ENCODE peak calls at places on chromosomes 5 and 9, in four cellular contexts. One of them, this sample, is unnamed.

GRCh38 chr9:97365634-97366033 is 46.3 kb upstream of the TDRD7 start:
- DNase-seq in activated CD4-positive, alpha-beta T cell treated with anti-CD3 and anti-CD28 coated beads, Interleukin-2, amount 50 U/mL, for 24 hours: no peak
- DNase-seq in occipital lobe: no peak
- DNase-seq in M059J: no peak
- DNase-seq in this sample: no peak

GRCh38 chr5:149888280-149888679 is 56.3 kb downstream of the PDE6A start:
- DNase-seq in M059J: no peak
- DNase-seq in occipital lobe: no peak
- DNase-seq in activated CD4-positive, alpha-beta T cell treated with anti-CD3 and anti-CD28 coated beads, Interleukin-2, amount 50 U/mL, for 24 hours: no peak
- DNase-seq in this sample: no peak

GRCh38 chr9:104118916-104119315 is 24.8 kb downstream of the SMC2 start:
- DNase-seq in activated CD4-positive, alpha-beta T cell treated with anti-CD3 and anti-CD28 coated beads, Interleukin-2, amount 50 U/mL, for 24 hours: no peak
- DNase-seq in occipital lobe: no peak
- DNase-seq in M059J: no peak
- DNase-seq in this sample: no peak

GRCh38 chr9:133563286-133564213 is 29.0 kb downstream of the ADAMTSL2 start:
- DNase-seq in M059J: no peak
- DNase-seq in activated CD4-positive, alpha-beta T cell treated with anti-CD3 and anti-CD28 coated beads, Interleukin-2, amount 50 U/mL, for 24 hours: no peak
- DNase-seq in occipital lobe: no peak
- DNase-seq in this sample: no peak

GRCh38 chr5:159820692-159821091 is 95.6 kb upstream of the ADRA1B start:
- DNase-seq in M059J: no peak
- DNase-seq in occipital lobe: no peak
- DNase-seq in activated CD4-positive, alpha-beta T cell treated with anti-CD3 and anti-CD28 coated beads, Interleukin-2, amount 50 U/mL, for 24 hours: no peak
- DNase-seq in this sample: no peak

GRCh38 chr9:79962150-79962549 is 390.4 kb downstream of the TLE4 start:
- DNase-seq in occipital lobe: no peak
- DNase-seq in M059J: no peak
- DNase-seq in activated CD4-positive, alpha-beta T cell treated with anti-CD3 and anti-CD28 coated beads, Interleukin-2, amount 50 U/mL, for 24 hours: no peak
- DNase-seq in this sample: no peak

GRCh38 chr9:127122176-127123151 is at the start of gene ANGPTL2:
- DNase-seq in M059J: peak
- DNase-seq in occipital lobe: peak
- DNase-seq in activated CD4-positive, alpha-beta T cell treated with anti-CD3 and anti-CD28 coated beads, Interleukin-2, amount 50 U/mL, for 24 hours: no peak
- DNase-seq in this sample: peak

GRCh38 chr5:143495823-143496275 is 92.4 kb upstream of the NR3C1 start:
- DNase-seq in M059J: peak
- DNase-seq in activated CD4-positive, alpha-beta T cell treated with anti-CD3 and anti-CD28 coated beads, Interleukin-2, amount 50 U/mL, for 24 hours: no peak
- DNase-seq in occipital lobe: no peak
- DNase-seq in this sample: no peak

GRCh38 chr5:40428129-40428528 is 251.6 kb upstream of the PTGER4 start:
- DNase-seq in M059J: peak
- DNase-seq in activated CD4-positive, alpha-beta T cell treated with anti-CD3 and anti-CD28 coated beads, Interleukin-2, amount 50 U/mL, for 24 hours: no peak
- DNase-seq in occipital lobe: no peak
- DNase-seq in this sample: no peak

This sample was measured in mesothelial cell of epicardium.